ENCODE peak calls at places on chromosomes 1 and 21, in ten cellular contexts. M, F, W, G, J, P, K, V, T and B are unnamed samples. For H3K27me3, the result is how much of the 10 kb centered on the place peaks cover.

GRCh38 chr1:57307382-57307781 is 116.5 kb downstream of the DAB1 start:
- DNase-seq in G (no peak), T (no peak), J (no peak), P (no peak), M (no peak), K (no peak), F (peak), W (no peak), V (no peak), B (no peak)

GRCh38 chr1:68141079-68141800 is 90.8 kb upstream of the DIRAS3 start:
- DNase-seq in P (no peak), V (no peak), M (no peak), T (peak), G (peak), K (no peak), F (no peak), J (peak), W (no peak), B (no peak)

GRCh38 chr1:36108314-36108713 is 16.7 kb downstream of the COL8A2 start:
- DNase-seq in V (no peak), W (no peak), G (peak), T (no peak), M (no peak), F (no peak), J (peak), P (no peak), K (peak), B (peak)

GRCh38 chr1:16215882-16216753 is 3.7 kb upstream of the ARHGEF19 start:
- DNase-seq in V (peak), J (peak), M (peak), G (peak), W (peak), F (peak), T (peak), K (peak), P (peak), B (no peak)

GRCh38 chr1:176206006-176206960 is 803 bp downstream of the COP1 start:
- DNase-seq in J (peak), P (peak), V (peak), G (peak), W (peak), F (peak), M (no peak), K (peak), T (peak), B (no peak)

GRCh38 chr1:46180082-46180616 is 3.9 kb upstream of the P3R3URF start:
- DNase-seq in V (no peak), G (no peak), T (no peak), K (no peak), P (no peak), F (no peak), J (no peak), W (no peak), M (no peak), B (no peak)

GRCh38 chr1:77829851-77830250 is 50.4 kb downstream of the MIGA1 start:
- DNase-seq in K (no peak), T (no peak), G (no peak), F (no peak), P (no peak), V (no peak), W (no peak), J (no peak), M (no peak), B (no peak)

GRCh38 chr1:198775606-198776005 is 136.8 kb downstream of the PTPRC start:
- DNase-seq in T (no peak), F (no peak), P (no peak), W (no peak), G (peak), J (no peak), K (no peak), V (no peak), M (peak), B (no peak)

GRCh38 chr1:156898151-156898550 is 4.6 kb downstream of the PEAR1 start:
- DNase-seq in F (peak), M (no peak), V (peak), K (no peak), J (peak), P (no peak), T (peak), G (peak), W (peak), B (no peak)

GRCh38 chr21:31266241-31266640 is 77.8 kb downstream of the TIAM1 start:
- DNase-seq in J (no peak), F (no peak), K (no peak), P (no peak), V (no peak), W (no peak), T (no peak), M (no peak), G (no peak), B (no peak)

GRCh38 chr1:234479310-234479559 is 256 bp upstream of the TARBP1 start:
- DNase-seq in K (no peak), M (no peak), T (no peak), G (no peak), F (no peak), J (no peak), P (no peak), W (no peak), V (no peak), B (no peak)

GRCh38 chr21:36135391-36136094 is 664 bp downstream of the CBR3 start:
- DNase-seq in T (peak), F (peak), V (peak), K (peak), P (no peak), W (peak), M (peak), J (peak), G (peak), B (peak)

GRCh38 chr1:181479137-181479745 is 4.1 kb upstream of the CACNA1E start:
- DNase-seq in K (no peak), T (peak), F (peak), W (peak), V (no peak), G (peak), M (no peak), J (peak), P (peak), B (peak)

GRCh38 chr1:181482521-181483083 is 715 bp upstream of the CACNA1E start:
- DNase-seq in F (peak), W (peak), G (peak), P (no peak), K (no peak), J (peak), M (no peak), V (no peak), T (no peak), B (no peak)

GRCh38 chr1:181483561-181484291 is 409 bp downstream of the CACNA1E start:
- DNase-seq in F (no peak), T (no peak), M (no peak), P (no peak), W (no peak), K (no peak), G (no peak), J (no peak), V (no peak), B (no peak)

GRCh38 chr1:181483084-181483559 is at the start of gene CACNA1E:
- DNase-seq in T (no peak), J (no peak), P (no peak), G (no peak), K (no peak), M (no peak), F (no peak), W (no peak), V (no peak), B (no peak)

GRCh38 chr1:181482001-181482430 is 1.3 kb upstream of the CACNA1E start:
- DNase-seq in M (no peak), G (no peak), J (no peak), W (no peak), V (no peak), F (no peak), K (no peak), T (no peak), P (no peak), B (no peak)
- H3K27me3 ChIP-seq in M (half or more), G (under half), J (half or more), W (under half), V (half or more), F (under half), K (under half), T (under half), P (under half), B (under half)

DNA sequence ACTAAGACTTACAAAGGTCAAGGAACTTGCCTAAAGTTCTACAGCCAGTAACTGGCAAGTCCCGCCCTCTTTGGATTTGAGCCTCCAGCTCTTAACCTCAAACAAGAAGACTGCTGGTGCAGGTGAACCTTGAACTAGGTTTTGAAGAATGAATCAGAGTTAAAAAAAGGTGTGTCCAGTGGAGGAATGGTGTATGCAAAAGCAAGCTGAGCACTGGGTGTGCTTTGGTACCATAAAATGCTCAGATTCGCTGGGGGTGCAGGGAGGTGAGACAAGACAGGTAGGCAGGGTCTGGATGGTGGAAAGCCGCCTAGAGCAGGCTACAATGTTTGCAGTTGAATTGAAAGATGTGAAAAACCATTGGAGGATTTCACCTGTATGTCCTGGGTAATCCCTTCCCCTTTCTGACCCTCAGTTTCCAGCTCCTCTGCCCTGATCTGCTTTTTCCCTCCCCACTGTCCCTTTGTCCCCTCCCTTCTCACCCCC is 39.8 kb downstream of the FOXD2 start:
- DNase-seq in G (no peak), V (no peak), T (no peak), F (no peak), J (no peak), M (no peak), P (peak), K (no peak), W (no peak), B (no peak)
- H3K27me3 ChIP-seq in G (under half), V (under half), T (under half), F (under half), J (under half), M (under half), P (under half), K (under half), W (under half), B (under half)

GRCh38 chr1:30887485-30888315 is 20.9 kb downstream of the SDC3 start:
- DNase-seq in F (no peak), M (no peak), K (peak), V (no peak), G (peak), J (peak), W (no peak), T (no peak), P (no peak), B (peak)

GRCh38 chr1:30888975-30889374 is 19.6 kb downstream of the SDC3 start:
- DNase-seq in K (no peak), T (no peak), F (no peak), G (no peak), P (no peak), J (no peak), M (no peak), V (no peak), W (no peak), B (no peak)

GRCh38 chr1:30885580-30886513 is 22.7 kb downstream of the SDC3 start:
- DNase-seq in G (no peak), M (no peak), K (peak), J (no peak), P (no peak), V (no peak), W (no peak), T (no peak), F (no peak), B (no peak)

GRCh38 chr1:30888391-30888790 is 20.2 kb downstream of the SDC3 start:
- DNase-seq in W (no peak), V (peak), T (peak), G (peak), K (peak), J (peak), F (no peak), M (peak), P (no peak), B (peak)

DNA sequence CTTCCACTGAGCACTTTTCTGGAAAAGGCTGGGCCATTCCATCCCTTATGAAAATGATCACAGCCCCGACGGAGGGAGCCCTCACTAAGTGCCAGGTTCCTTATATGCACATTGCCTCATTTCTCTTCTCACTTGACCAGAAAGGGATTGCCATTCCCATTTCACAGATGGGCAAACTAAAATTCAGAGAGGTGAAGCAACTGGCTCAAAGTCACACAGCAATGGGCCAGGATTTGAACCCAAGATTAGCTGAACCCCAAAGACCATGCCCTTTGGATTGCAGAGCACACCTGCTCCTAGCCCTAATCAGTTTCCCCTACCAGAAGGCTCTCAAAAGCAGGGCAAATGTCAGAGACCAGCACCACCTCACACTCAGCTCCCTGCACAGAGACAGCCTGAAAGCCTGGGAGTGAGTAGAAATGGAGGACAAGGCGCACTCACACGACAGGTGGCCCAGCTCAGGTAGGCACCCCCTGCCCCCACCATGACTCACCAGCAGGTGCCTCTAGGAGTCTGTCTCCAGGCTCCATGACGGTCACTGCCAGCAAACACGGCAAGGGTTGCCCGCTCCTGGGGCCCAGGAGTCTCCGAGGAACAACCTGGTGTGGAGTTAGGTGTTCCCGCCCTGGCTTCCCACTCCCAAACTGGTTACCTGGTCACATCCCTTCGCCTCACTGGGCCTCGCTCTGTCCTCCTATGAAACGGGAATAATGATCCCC is 21.7 kb downstream of the SDC3 start:
- DNase-seq in W (no peak), M (no peak), P (no peak), V (no peak), K (no peak), J (no peak), G (no peak), T (no peak), F (no peak), B (no peak)
- H3K27me3 ChIP-seq in W (under half), M (under half), P (under half), V (under half), K (under half), J (under half), G (under half), T (under half), F (under half), B (under half)

GRCh38 chr1:2379733-2380404 is 11.5 kb downstream of the MORN1 start:
- DNase-seq in M (peak), J (no peak), V (peak), P (no peak), K (no peak), T (no peak), F (no peak), W (no peak), G (no peak), B (no peak)
- H3K27me3 ChIP-seq in M (under half), J (under half), V (under half), P (under half), K (under half), T (under half), F (under half), W (under half), G (under half), B (under half)

GRCh38 chr1:171117085-171117484 is 26.4 kb downstream of the FMO3 start:
- DNase-seq in J (no peak), T (no peak), F (no peak), M (no peak), P (no peak), W (no peak), G (no peak), V (no peak), K (no peak), B (no peak)
- H3K27me3 ChIP-seq in J (under half), T (under half), F (under half), M (under half), P (under half), W (under half), G (under half), V (under half), K (under half), B (under half)

GRCh38 chr1:164880199-164880598 is 321.2 kb downstream of the PBX1 start:
- DNase-seq in K (no peak), J (no peak), M (no peak), P (no peak), T (no peak), V (no peak), W (no peak), G (no peak), F (no peak), B (no peak)

GRCh38 chr1:164886101-164886500 is 327.1 kb downstream of the PBX1 start:
- DNase-seq in P (no peak), V (no peak), K (no peak), T (no peak), F (no peak), W (no peak), M (no peak), G (no peak), J (no peak), B (no peak)

GRCh38 chr1:164880644-164881043 is 321.7 kb downstream of the PBX1 start:
- DNase-seq in K (no peak), G (no peak), P (no peak), F (peak), J (no peak), T (no peak), V (no peak), M (no peak), W (no peak), B (no peak)

GRCh38 chr1:164885311-164885710 is 326.3 kb downstream of the PBX1 start:
- DNase-seq in J (no peak), V (no peak), G (no peak), K (no peak), W (no peak), F (no peak), M (no peak), T (no peak), P (no peak), B (no peak)
- H3K27me3 ChIP-seq in J (under half), V (under half), G (under half), K (under half), W (under half), F (under half), M (under half), T (under half), P (under half), B (under half)

DNA sequence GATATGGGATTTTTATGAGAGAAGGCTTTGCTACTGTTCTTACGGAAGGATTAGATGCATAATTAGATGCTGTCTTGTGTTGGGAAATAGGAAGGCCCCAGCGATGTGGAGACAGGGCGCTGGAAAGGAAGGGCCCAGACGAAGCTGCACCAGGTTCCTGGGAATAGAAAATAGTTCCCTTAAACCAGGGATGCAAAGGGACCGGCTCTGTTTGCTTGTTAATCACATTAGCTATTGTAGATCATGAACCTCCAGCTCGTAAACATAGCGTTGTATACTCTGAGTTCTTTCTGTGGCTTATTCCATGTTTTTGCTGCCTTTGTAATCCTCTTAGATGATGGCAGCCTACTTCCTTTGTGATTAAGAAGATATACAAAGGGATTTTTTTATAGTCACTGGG is 79.8 kb upstream of the COX20 start:
- DNase-seq in V (no peak), F (no peak), G (no peak), K (no peak), M (no peak), P (no peak), J (no peak), W (no peak), T (no peak), B (no peak)
- H3K27me3 ChIP-seq in V (under half), F (under half), G (under half), K (under half), M (under half), P (under half), J (under half), W (under half), T (under half), B (under half)

DNA sequence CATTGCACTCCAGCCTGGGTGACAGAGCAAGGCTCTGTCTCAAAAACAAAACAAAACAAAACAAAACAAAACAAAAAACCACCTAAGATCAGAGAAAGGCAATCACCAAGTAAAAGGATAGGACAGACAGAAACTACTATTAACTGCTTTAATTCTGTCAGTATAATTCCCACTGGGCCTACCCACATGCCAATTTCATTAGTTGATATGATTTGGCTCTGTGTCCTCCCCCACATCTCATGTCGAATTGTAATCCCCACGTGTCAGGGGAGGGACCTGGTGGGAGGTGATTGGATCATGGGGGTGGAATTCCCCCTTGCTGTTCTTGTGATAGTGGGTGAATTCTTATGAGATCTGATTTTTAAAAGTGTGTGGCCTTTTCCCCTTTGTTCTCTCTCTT is 27.2 kb upstream of the CAPZB start:
- DNase-seq in F (no peak), K (no peak), V (no peak), J (no peak), T (no peak), G (peak), P (no peak), W (no peak), M (no peak), B (no peak)
- H3K27me3 ChIP-seq in F (under half), K (under half), V (under half), J (under half), T (under half), G (under half), P (under half), W (under half), M (under half), B (under half)